ENCODE peak calls at places on chromosomes 7 and 10, in ten cellular contexts. L is stimulated activated CD8-positive, alpha-beta memory T cell treated with anti-CD3 and anti-CD28 coated beads, Interleukin-4, amount 100 ng/mL, for 1 hour; D is A549; F is left ventricle myocardium superior; A is cardiac fibroblast; J is CD8-positive, alpha-beta T cell; N is T-helper 2 cell; M is AG08396; B is activated CD4-positive, alpha-beta T cell treated with anti-CD3 and anti-CD28 coated beads for 36 hours; Y is SW 1271. S is an unnamed sample.
A peak's percentile ranks its signal among the peaks of the same experiment; 100 is the strongest.

GRCh38 chr7:75596727-75597614 is 104.9 kb downstream of the SPDYE5 start:
- DNase-seq in Y (no peak), N (no peak), A (peak; percentile 17), F (no peak), M (no peak), D (peak; percentile 46), L (no peak), J (no peak), B (peak; percentile 30), S (no peak)

GRCh38 chr10:104201636-104202035 is 30.5 kb downstream of the CFAP43 start:
- DNase-seq in M (no peak), Y (no peak), F (no peak), N (no peak), A (no peak), J (no peak), L (no peak), D (no peak), B (no peak), S (no peak)

GRCh38 chr10:14413583-14413982 is 82.9 kb upstream of the FRMD4A start:
- DNase-seq in J (no peak), B (no peak), M (no peak), N (no peak), Y (no peak), A (no peak), F (no peak), D (no peak), L (no peak), S (no peak)

GRCh38 chr7:112182749-112183148 is 23.4 kb downstream of the DOCK4 start:
- DNase-seq in F (peak; percentile 75), L (no peak), M (no peak), D (no peak), A (no peak), N (no peak), J (no peak), B (no peak), Y (no peak), S (no peak)

GRCh38 chr7:36795451-36796021 is 71.2 kb upstream of the AOAH start:
- DNase-seq in Y (no peak), F (no peak), A (no peak), D (no peak), N (no peak), J (no peak), L (no peak), B (no peak), M (no peak), S (no peak)

GRCh38 chr7:136405931-136406777 is 429.0 kb upstream of the MTPN start:
- DNase-seq in F (peak; percentile 25), L (no peak), M (peak; percentile 64), J (no peak), B (peak; percentile 44), D (peak; percentile 22), Y (peak; percentile 54), N (no peak), A (peak; percentile 71), S (no peak)

GRCh38 chr7:20778063-20778721 is 8.5 kb downstream of the SP8 start:
- DNase-seq in D (peak; percentile 36), B (peak; percentile 61), L (no peak), F (peak; percentile 56), J (no peak), A (peak; percentile 25), M (peak; percentile 60), N (no peak), Y (peak; percentile 17), S (peak; percentile 33)

GRCh38 chr10:132485391-132485790 is 52.2 kb upstream of the INPP5A start:
- DNase-seq in L (no peak), B (peak; percentile 2), A (no peak), N (no peak), Y (no peak), M (no peak), F (no peak), J (no peak), D (no peak), S (no peak)

GRCh38 chr10:132458595-132459251 is 61.7 kb downstream of the PWWP2B start:
- DNase-seq in J (peak; percentile 69), A (peak; percentile 33), N (peak; percentile 53), Y (no peak), L (no peak), M (peak; percentile 88), B (peak; percentile 79), F (peak; percentile 82), D (peak; percentile 61), S (no peak)

GRCh38 chr10:101565370-101565900 is 22.6 kb downstream of the POLL start:
- DNase-seq in B (no peak), M (no peak), L (no peak), J (no peak), D (no peak), F (no peak), Y (no peak), A (no peak), N (no peak), S (no peak)

GRCh38 chr7:116512524-116513188 is 12.2 kb upstream of the CAV1 start:
- DNase-seq in D (no peak), N (no peak), L (no peak), B (no peak), F (no peak), Y (peak; percentile 72), J (no peak), M (no peak), A (peak; percentile 56), S (no peak)

GRCh38 chr7:149280151-149280550 is 18.2 kb downstream of the ZNF783 start:
- DNase-seq in Y (no peak), N (no peak), A (no peak), D (no peak), B (no peak), J (no peak), F (no peak), L (no peak), M (no peak), S (no peak)

GRCh38 chr10:119313645-119314044 is 106.3 kb downstream of the GRK5 start:
- DNase-seq in A (no peak), N (peak; percentile 15), L (no peak), M (no peak), Y (no peak), B (peak; percentile 83), F (no peak), J (peak; percentile 47), D (no peak), S (no peak)

GRCh38 chr7:124276005-124276606 is 243.2 kb upstream of the TMEM229A start:
- DNase-seq in B (peak; percentile 22), D (peak; percentile 1), A (peak; percentile 10), L (no peak), J (no peak), M (peak; percentile 7), F (no peak), N (no peak), Y (peak; percentile 29), S (no peak)

GRCh38 chr10:71831646-71832552 is 19.2 kb downstream of the PSAP start:
- DNase-seq in L (no peak), M (no peak), Y (peak; percentile 28), F (no peak), B (no peak), J (no peak), D (no peak), A (no peak), N (no peak), S (no peak)

GRCh38 chr7:33418251-33418701 is 288.9 kb downstream of the BBS9 start:
- DNase-seq in Y (no peak), N (no peak), B (no peak), A (peak; percentile 35), F (no peak), L (no peak), M (no peak), J (no peak), D (no peak), S (no peak)

GRCh38 chr10:61623101-61623500 is 39.6 kb upstream of the CABCOCO1 start:
- DNase-seq in F (no peak), L (no peak), M (no peak), J (no peak), N (no peak), Y (no peak), D (no peak), B (no peak), A (no peak), S (no peak)

GRCh38 chr10:30893208-30893607 is 138.5 kb downstream of the ZNF438 start:
- DNase-seq in M (peak; percentile 23), L (no peak), Y (no peak), A (peak; percentile 15), D (no peak), J (no peak), N (no peak), F (no peak), B (no peak), S (no peak)

GRCh38 chr7:113774182-113774807 is 144.5 kb downstream of the PPP1R3A start:
- DNase-seq in J (no peak), M (peak; percentile 8), N (no peak), A (peak; percentile 64), B (no peak), D (peak; percentile 6), Y (peak; percentile 61), F (no peak), L (no peak), S (peak; percentile 3)

GRCh38 chr10:133466683-133467275 is 13.0 kb downstream of the SCART1 start:
- DNase-seq in J (no peak), A (no peak), L (no peak), Y (no peak), M (no peak), F (no peak), D (no peak), N (no peak), B (no peak), S (no peak)

GRCh38 chr7:24729365-24730017 is 27.8 kb downstream of the GSDME start:
- DNase-seq in N (no peak), B (no peak), F (peak; percentile 44), D (no peak), L (no peak), M (no peak), A (no peak), Y (no peak), J (no peak), S (no peak)

GRCh38 chr7:134724606-134725005 is 54.8 kb upstream of the CALD1 start:
- DNase-seq in A (peak; percentile 73), B (peak; percentile 37), Y (peak; percentile 13), J (no peak), D (peak; percentile 44), N (no peak), M (peak; percentile 30), L (no peak), F (no peak), S (no peak)

GRCh38 chr10:36489928-36490279 is 635.5 kb upstream of the ANKRD30A start:
- DNase-seq in Y (no peak), N (no peak), M (peak; percentile 57), D (no peak), J (no peak), A (peak; percentile 86), L (no peak), B (no peak), F (no peak), S (no peak)

GRCh38 chr10:125868372-125868975 is 12.6 kb downstream of the DHX32 start:
- DNase-seq in Y (peak; percentile 5), L (no peak), J (peak; percentile 16), B (peak; percentile 10), D (peak; percentile 28), M (no peak), F (no peak), N (no peak), A (peak; percentile 68), S (peak; percentile 6)

GRCh38 chr10:93751832-93752231 is 5.9 kb upstream of the LGI1 start:
- DNase-seq in M (peak; percentile 36), J (no peak), L (no peak), F (no peak), D (peak; percentile 61), B (peak; percentile 13), Y (peak; percentile 20), N (no peak), A (peak; percentile 36), S (no peak)

GRCh38 chr7:41760293-41760692 is 57.4 kb upstream of the INHBA start:
- DNase-seq in D (no peak), J (no peak), M (no peak), N (no peak), A (no peak), L (no peak), F (no peak), Y (no peak), B (no peak), S (no peak)

GRCh38 chr10:103812004-103812403 is 43.4 kb downstream of the SH3PXD2A start:
- DNase-seq in F (peak; percentile 28), B (no peak), Y (no peak), M (no peak), D (no peak), L (no peak), J (no peak), A (no peak), N (no peak), S (no peak)

GRCh38 chr7:12244129-12244528 is 33.0 kb downstream of the TMEM106B start:
- DNase-seq in A (peak; percentile 24), B (no peak), L (no peak), F (no peak), J (no peak), M (peak; percentile 11), D (peak; percentile 10), N (no peak), Y (peak; percentile 16), S (peak; percentile 11)

S was measured in NCI-H510A.